ENCODE peak calls at places on chromosome 17, in seven cellular contexts. N is right lobe of liver, M is GM06990, A is AG09319, G is pancreas, S is fibroblast of mammary gland, P is astrocyte of the cerebellum. C is an unnamed sample.

GRCh38 chr17:66491213-66491612 is 188.8 kb downstream of the PRKCA start:
- DNase-seq in N (no peak), M (no peak), A (no peak), G (no peak), S (no peak), P (no peak), C (no peak)

GRCh38 chr17:59838196-59838911 is 54.4 kb downstream of the TUBD1 start:
- DNase-seq in N (no peak), M (no peak), A (peak; percentile 22), G (no peak), S (peak; percentile 35), P (no peak), C (peak; percentile 54)

GRCh38 chr17:42571435-42572225 is 4.7 kb downstream of the MLX start:
- DNase-seq in N (no peak), M (no peak), A (no peak), G (peak; percentile 65), S (no peak), P (no peak), C (no peak)

GRCh38 chr17:38761612-38762011 is 9.1 kb downstream of the PSMB3 start:
- DNase-seq in N (no peak), M (no peak), A (no peak), G (no peak), S (peak; percentile 45), P (no peak), C (peak; percentile 27)

GRCh38 chr17:65609749-65610148 is 48.3 kb upstream of the AXIN2 start:
- DNase-seq in N (no peak), M (no peak), A (no peak), G (no peak), S (no peak), P (no peak), C (peak; percentile 49)

GRCh38 chr17:69084911-69085310 is 24.2 kb upstream of the ABCA9 start:
- DNase-seq in N (no peak), M (peak; percentile 9), A (no peak), G (no peak), S (no peak), P (no peak), C (no peak)

GRCh38 chr17:16435951-16436886 is 20.8 kb downstream of the TRPV2 start:
- DNase-seq in N (no peak), M (no peak), A (no peak), G (no peak), S (no peak), P (no peak), C (no peak)

GRCh38 chr17:76385892-76386786 is 1.7 kb downstream of the SPHK1 start:
- DNase-seq in N (peak; percentile 81), M (peak; percentile 83), A (peak; percentile 54), G (peak; percentile 70), S (peak; percentile 88), P (no peak), C (peak; percentile 92)

GRCh38 chr17:32259596-32259995 is 6.0 kb upstream of the RHBDL3 start:
- DNase-seq in N (no peak), M (no peak), A (no peak), G (no peak), S (peak; percentile 72), P (peak; percentile 23), C (no peak)

GRCh38 chr17:43314582-43314981 is 80.8 kb upstream of the RNU2-1 start:
- DNase-seq in N (no peak), M (no peak), A (no peak), G (no peak), S (no peak), P (no peak), C (no peak)

GRCh38 chr17:81412490-81413093 is 17.3 kb downstream of the BAHCC1 start:
- DNase-seq in N (no peak), M (peak; percentile 69), A (no peak), G (no peak), S (peak; percentile 57), P (no peak), C (no peak)

GRCh38 chr17:2393954-2394749 is 6.7 kb downstream of the MNT start:
- DNase-seq in N (peak; percentile 60), M (no peak), A (no peak), G (no peak), S (no peak), P (no peak), C (no peak)

GRCh38 chr17:27627514-27627913 is 3.5 kb upstream of the LGALS9 start:
- DNase-seq in N (no peak), M (no peak), A (no peak), G (no peak), S (no peak), P (no peak), C (no peak)

GRCh38 chr17:31391496-31391949 is at the start of gene RAB11FIP4:
- DNase-seq in N (no peak), M (no peak), A (no peak), G (no peak), S (no peak), P (no peak), C (no peak)

GRCh38 chr17:77085916-77086432 is 54.8 kb upstream of the SEC14L1 start:
- DNase-seq in N (no peak), M (no peak), A (no peak), G (no peak), S (no peak), P (no peak), C (no peak)

GRCh38 chr17:63250830-63251229 is 195.3 kb downstream of the CYB561 start:
- DNase-seq in N (no peak), M (no peak), A (no peak), G (no peak), S (peak; percentile 67), P (no peak), C (no peak)

GRCh38 chr17:1588781-1589585 is 26.4 kb upstream of the PITPNA start:
- DNase-seq in N (no peak), M (no peak), A (no peak), G (no peak), S (peak; percentile 62), P (peak; percentile 31), C (no peak)

GRCh38 chr17:72422505-72423285 is 301.9 kb downstream of the SOX9 start:
- DNase-seq in N (no peak), M (peak; percentile 86), A (peak; percentile 44), G (peak; percentile 33), S (peak; percentile 84), P (peak; percentile 53), C (peak; percentile 64)

GRCh38 chr17:41520821-41521521 is 2.3 kb upstream of the KRT15 start:
- DNase-seq in N (no peak), M (no peak), A (no peak), G (no peak), S (no peak), P (no peak), C (peak; percentile 84)

DNA sequence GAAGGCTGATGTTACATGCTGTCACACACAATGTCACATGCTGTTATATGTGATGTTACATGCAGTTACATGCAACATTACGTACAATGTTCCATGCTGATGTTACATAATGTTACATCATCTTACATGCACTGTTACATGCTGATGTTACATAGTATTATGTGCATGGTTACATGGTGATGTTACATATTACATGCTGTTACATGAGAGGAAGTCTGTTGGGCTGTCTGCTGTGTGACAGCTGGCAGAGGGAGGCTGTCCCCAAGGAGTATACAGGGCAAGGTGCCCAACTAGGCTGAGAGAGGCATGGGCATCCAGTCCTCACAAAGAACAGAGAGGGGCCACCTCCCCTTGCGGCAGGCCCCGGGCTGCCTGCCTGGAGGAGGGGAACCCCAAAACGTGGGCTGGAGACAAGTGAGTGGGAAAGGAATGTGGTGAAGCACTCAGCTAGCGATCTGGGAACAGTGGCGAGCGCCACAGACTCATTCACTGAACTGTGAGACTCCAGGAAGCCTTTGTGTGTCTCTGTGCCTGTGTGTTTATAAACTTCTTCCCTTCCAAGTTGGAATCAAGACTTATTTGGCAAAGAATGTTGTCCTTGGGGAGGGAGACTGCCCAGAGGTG is 30.6 kb downstream of the TMEM92 start:
- DNase-seq in N (no peak), M (no peak), A (no peak), G (no peak), S (no peak), P (no peak), C (no peak)
- TF ChIP-seq CTCF in N (no peak), M (no peak), A (no peak), G (no peak), S (no peak), P (no peak), C (no peak)

GRCh38 chr17:78250891-78251772 is 19.7 kb downstream of the TMEM235 start:
- DNase-seq in N (peak; percentile 90), M (peak; percentile 84), A (peak; percentile 66), G (peak; percentile 82), S (peak; percentile 77), P (peak; percentile 61), C (peak; percentile 92)

GRCh38 chr17:78252111-78252634 is 20.7 kb downstream of the TMEM235 start:
- DNase-seq in N (no peak), M (peak; percentile 72), A (no peak), G (no peak), S (no peak), P (no peak), C (peak; percentile 68)

GRCh38 chr17:78251773-78252103 is 20.3 kb downstream of the TMEM235 start:
- DNase-seq in N (no peak), M (no peak), A (no peak), G (no peak), S (no peak), P (no peak), C (no peak)

GRCh38 chr17:78253946-78254672 is 22.7 kb downstream of the TMEM235 start:
- DNase-seq in N (peak; percentile 89), M (peak; percentile 84), A (peak; percentile 40), G (peak; percentile 79), S (peak; percentile 67), P (peak; percentile 38), C (peak; percentile 92)

GRCh38 chr17:78252701-78253635 is 21.5 kb downstream of the TMEM235 start:
- DNase-seq in N (no peak), M (no peak), A (no peak), G (no peak), S (no peak), P (no peak), C (no peak)
- TF ChIP-seq CTCF in N (no peak), M (no peak), A (no peak), G (no peak), S (no peak), P (no peak), C (no peak)

GRCh38 chr17:29567362-29568330 is 809 bp upstream of the ABHD15 start:
- DNase-seq in N (peak; percentile 77), M (peak; percentile 88), A (no peak), G (peak; percentile 64), S (no peak), P (no peak), C (peak; percentile 72)
- TF ChIP-seq CTCF in N (peak; percentile 40), M (peak; percentile 68), A (peak; percentile 44), G (peak; percentile 9), S (peak; percentile 25), P (no peak), C (peak; percentile 27)

GRCh38 chr17:68020451-68020779 is 15.1 kb upstream of the KPNA2 start:
- DNase-seq in N (no peak), M (no peak), A (no peak), G (no peak), S (peak; percentile 10), P (no peak), C (no peak)

GRCh38 chr17:68016838-68017237 is 18.7 kb upstream of the KPNA2 start:
- DNase-seq in N (no peak), M (no peak), A (no peak), G (no peak), S (no peak), P (no peak), C (no peak)

GRCh38 chr17:68021963-68022362 is 13.6 kb upstream of the KPNA2 start:
- DNase-seq in N (no peak), M (no peak), A (no peak), G (no peak), S (no peak), P (no peak), C (no peak)

GRCh38 chr17:68019336-68019674 is 16.2 kb upstream of the KPNA2 start:
- DNase-seq in N (no peak), M (no peak), A (no peak), G (no peak), S (no peak), P (no peak), C (no peak)

GRCh38 chr17:68019675-68020450 is 15.7 kb upstream of the KPNA2 start:
- DNase-seq in N (peak; percentile 97), M (peak; percentile 99), A (peak; percentile 92), G (peak; percentile 95), S (peak; percentile 94), P (peak; percentile 85), C (peak; percentile 95)
- TF ChIP-seq CTCF in N (peak; percentile 46), M (no peak), A (no peak), G (peak; percentile 27), S (no peak), P (peak; percentile 42), C (peak; percentile 41)

C was measured in mucosa of descending colon.